ENCODE peak calls at places on chromosomes 3 and 15, in six cellular contexts. One of them, this sample, is unnamed.

GRCh38 chr15:73564255-73564654 is 68.9 kb downstream of the NPTN start:
- DNase-seq in GDM1: no peak
- DNase-seq in Caco-2: no peak
- DNase-seq in activated CD8-positive, alpha-beta T cell treated with anti-CD3 and anti-CD28 coated beads for 36 hours: no peak
- DNase-seq in NCI-H1105 treated with DMSO at 0.1 percent for 48 hours: no peak
- DNase-seq in NB4: peak; percentile 90
- DNase-seq in this sample: no peak

GRCh38 chr3:127610105-127610504 is 11.9 kb downstream of the MCM2 start:
- DNase-seq in GDM1: no peak
- DNase-seq in Caco-2: no peak
- DNase-seq in activated CD8-positive, alpha-beta T cell treated with anti-CD3 and anti-CD28 coated beads for 36 hours: no peak
- DNase-seq in NCI-H1105 treated with DMSO at 0.1 percent for 48 hours: no peak
- DNase-seq in NB4: no peak
- DNase-seq in this sample: no peak

GRCh38 chr3:32371466-32372212 is 20.0 kb upstream of the CMTM7 start:
- DNase-seq in GDM1: no peak
- DNase-seq in Caco-2: no peak
- DNase-seq in activated CD8-positive, alpha-beta T cell treated with anti-CD3 and anti-CD28 coated beads for 36 hours: no peak
- DNase-seq in NCI-H1105 treated with DMSO at 0.1 percent for 48 hours: no peak
- DNase-seq in NB4: no peak
- DNase-seq in this sample: no peak

GRCh38 chr3:154971771-154972326 is 108.3 kb upstream of the MME start:
- DNase-seq in GDM1: no peak
- DNase-seq in Caco-2: no peak
- DNase-seq in activated CD8-positive, alpha-beta T cell treated with anti-CD3 and anti-CD28 coated beads for 36 hours: no peak
- DNase-seq in NCI-H1105 treated with DMSO at 0.1 percent for 48 hours: no peak
- DNase-seq in NB4: no peak
- DNase-seq in this sample: no peak

GRCh38 chr3:162385387-162385786 is 888.8 kb downstream of the OTOL1 start:
- DNase-seq in GDM1: no peak
- DNase-seq in Caco-2: no peak
- DNase-seq in activated CD8-positive, alpha-beta T cell treated with anti-CD3 and anti-CD28 coated beads for 36 hours: no peak
- DNase-seq in NCI-H1105 treated with DMSO at 0.1 percent for 48 hours: no peak
- DNase-seq in NB4: no peak
- DNase-seq in this sample: no peak

GRCh38 chr15:71111950-71112349 is 3.3 kb upstream of the THSD4 start:
- DNase-seq in GDM1: no peak
- DNase-seq in Caco-2: no peak
- DNase-seq in activated CD8-positive, alpha-beta T cell treated with anti-CD3 and anti-CD28 coated beads for 36 hours: no peak
- DNase-seq in NCI-H1105 treated with DMSO at 0.1 percent for 48 hours: no peak
- DNase-seq in NB4: no peak
- DNase-seq in this sample: no peak

GRCh38 chr3:14587733-14588360 is 47.7 kb upstream of the GRIP2 start:
- DNase-seq in GDM1: no peak
- DNase-seq in Caco-2: no peak
- DNase-seq in activated CD8-positive, alpha-beta T cell treated with anti-CD3 and anti-CD28 coated beads for 36 hours: no peak
- DNase-seq in NCI-H1105 treated with DMSO at 0.1 percent for 48 hours: no peak
- DNase-seq in NB4: no peak
- DNase-seq in this sample: peak; percentile 55

GRCh38 chr3:114241259-114241658 is 3.9 kb upstream of the ZNF80 start:
- DNase-seq in GDM1: no peak
- DNase-seq in Caco-2: no peak
- DNase-seq in activated CD8-positive, alpha-beta T cell treated with anti-CD3 and anti-CD28 coated beads for 36 hours: no peak
- DNase-seq in NCI-H1105 treated with DMSO at 0.1 percent for 48 hours: no peak
- DNase-seq in NB4: no peak
- DNase-seq in this sample: no peak

GRCh38 chr3:127087441-127087840 is 104.5 kb downstream of the PLXNA1 start:
- DNase-seq in GDM1: no peak
- DNase-seq in Caco-2: no peak
- DNase-seq in activated CD8-positive, alpha-beta T cell treated with anti-CD3 and anti-CD28 coated beads for 36 hours: no peak
- DNase-seq in NCI-H1105 treated with DMSO at 0.1 percent for 48 hours: no peak
- DNase-seq in NB4: no peak
- DNase-seq in this sample: no peak